ENCODE peak calls at places on chromosome 9, in nine cellular contexts. Z is LHCN-M2, V is A172, B is T-helper 17 cell, T is EL, D is posterior vena cava, E is MG63, I is RWPE1, O is MV-4-11. U is an unnamed sample.

GRCh38 chr9:115883467-115884329 is 269.9 kb upstream of the PAPPA start:
- DNase-seq in Z (peak), V (peak), B (no peak), T (peak), D (no peak), E (peak), I (peak), O (no peak), U (peak)

GRCh38 chr9:116103976-116104820 is 49.4 kb upstream of the PAPPA start:
- DNase-seq in Z (no peak), V (no peak), B (no peak), T (peak), D (no peak), E (no peak), I (no peak), O (no peak), U (no peak)

GRCh38 chr9:95317119-95317892 is at the start of gene FANCC:
- DNase-seq in Z (peak), V (peak), B (peak), T (peak), D (peak), E (peak), I (peak), O (peak), U (peak)

GRCh38 chr9:132794730-132795380 is 83.2 kb downstream of the AK8 start:
- DNase-seq in Z (no peak), V (no peak), B (no peak), T (no peak), D (no peak), E (no peak), I (peak), O (no peak), U (no peak)

GRCh38 chr9:104068546-104068945 is 25.6 kb upstream of the SMC2 start:
- DNase-seq in Z (peak), V (no peak), B (no peak), T (no peak), D (no peak), E (no peak), I (peak), O (no peak), U (no peak)

GRCh38 chr9:82513242-82513750 is 524.7 kb downstream of the SPATA31D1 start:
- DNase-seq in Z (no peak), V (peak), B (no peak), T (peak), D (no peak), E (peak), I (no peak), O (no peak), U (no peak)

GRCh38 chr9:137030528-137030927 is 1.4 kb downstream of the FUT7 start:
- DNase-seq in Z (no peak), V (no peak), B (no peak), T (no peak), D (no peak), E (no peak), I (no peak), O (peak), U (no peak)

GRCh38 chr9:37566716-37567115 is 9.5 kb downstream of the FBXO10 start:
- DNase-seq in Z (no peak), V (no peak), B (no peak), T (no peak), D (no peak), E (no peak), I (no peak), O (no peak), U (no peak)

GRCh38 chr9:96020822-96021615 is 145.5 kb downstream of the ERCC6L2 start:
- DNase-seq in Z (no peak), V (no peak), B (no peak), T (peak), D (peak), E (peak), I (peak), O (no peak), U (no peak)

GRCh38 chr9:92293075-92293354 is 482 bp downstream of the IARS1 start:
- DNase-seq in Z (no peak), V (no peak), B (no peak), T (no peak), D (no peak), E (no peak), I (no peak), O (no peak), U (no peak)

GRCh38 chr9:69645488-69645887 is 26.7 kb downstream of the APBA1 start:
- DNase-seq in Z (no peak), V (no peak), B (no peak), T (no peak), D (no peak), E (no peak), I (peak), O (no peak), U (no peak)

GRCh38 chr9:131608469-131609115 is 63.3 kb downstream of the PRRT1B start:
- DNase-seq in Z (peak), V (peak), B (no peak), T (peak), D (peak), E (peak), I (peak), O (no peak), U (peak)

GRCh38 chr9:87107072-87107471 is 159.8 kb upstream of the GAS1 start:
- DNase-seq in Z (peak), V (peak), B (no peak), T (peak), D (no peak), E (peak), I (peak), O (no peak), U (peak)

GRCh38 chr9:93177676-93178075 is 6.3 kb upstream of the WNK2 start:
- DNase-seq in Z (no peak), V (no peak), B (no peak), T (no peak), D (no peak), E (no peak), I (no peak), O (no peak), U (no peak)

U was measured in COLO829.